ENCODE peak calls at places on chromosomes 1 and 21, in five cellular contexts. One of them, this sample, is unnamed. For H3K9me3, the result is how much of the 10 kb centered on the place peaks cover.

GRCh38 chr1:221040074-221040473 is 160.8 kb downstream of the HLX start:
- DNase-seq in colonic mucosa: no peak
- DNase-seq in adipocyte: no peak
- DNase-seq in T-helper 17 cell: no peak
- DNase-seq in lower lobe of right lung: no peak
- DNase-seq in this sample: no peak

GRCh38 chr1:2584822-2585317 is 1.7 kb upstream of the PRXL2B start:
- DNase-seq in lower lobe of right lung: no peak
- DNase-seq in T-helper 17 cell: no peak
- DNase-seq in adipocyte: no peak
- DNase-seq in colonic mucosa: no peak
- DNase-seq in this sample: no peak

GRCh38 chr1:150992626-150993025 is 10.5 kb downstream of the ANXA9 start:
- DNase-seq in adipocyte: no peak
- DNase-seq in colonic mucosa: no peak
- DNase-seq in lower lobe of right lung: no peak
- DNase-seq in T-helper 17 cell: no peak
- DNase-seq in this sample: no peak

GRCh38 chr1:221729771-221730170 is 12.1 kb downstream of the DUSP10 start:
- DNase-seq in colonic mucosa: no peak
- DNase-seq in lower lobe of right lung: no peak
- DNase-seq in adipocyte: peak
- DNase-seq in T-helper 17 cell: no peak
- DNase-seq in this sample: no peak

GRCh38 chr21:45001134-45002095 is 61.6 kb downstream of the SLX9 start:
- DNase-seq in adipocyte: peak
- DNase-seq in colonic mucosa: no peak
- DNase-seq in lower lobe of right lung: peak
- DNase-seq in T-helper 17 cell: no peak
- DNase-seq in this sample: no peak

GRCh38 chr1:226444901-226445300 is 37.0 kb upstream of the PARP1 start:
- DNase-seq in lower lobe of right lung: no peak
- DNase-seq in adipocyte: no peak
- DNase-seq in colonic mucosa: peak
- DNase-seq in T-helper 17 cell: peak
- DNase-seq in this sample: no peak

GRCh38 chr1:109497449-109498160 is 3.7 kb downstream of the CYB561D1 start:
- DNase-seq in lower lobe of right lung: no peak
- DNase-seq in colonic mucosa: no peak
- DNase-seq in T-helper 17 cell: no peak
- DNase-seq in adipocyte: no peak
- DNase-seq in this sample: no peak

GRCh38 chr1:200626853-200627534 is 6.4 kb upstream of the KIF14 start:
- DNase-seq in T-helper 17 cell: no peak
- DNase-seq in adipocyte: no peak
- DNase-seq in lower lobe of right lung: no peak
- DNase-seq in colonic mucosa: no peak
- DNase-seq in this sample: no peak

GRCh38 chr1:117001254-117001927 is at the start of gene CD101:
- DNase-seq in colonic mucosa: no peak
- DNase-seq in lower lobe of right lung: no peak
- DNase-seq in adipocyte: no peak
- DNase-seq in T-helper 17 cell: no peak
- DNase-seq in this sample: no peak

GRCh38 chr1:193402032-193402431 is 215.6 kb upstream of the B3GALT2 start:
- DNase-seq in colonic mucosa: no peak
- DNase-seq in lower lobe of right lung: no peak
- DNase-seq in T-helper 17 cell: no peak
- DNase-seq in adipocyte: no peak
- DNase-seq in this sample: no peak

GRCh38 chr1:61450454-61451213 is 274.3 kb downstream of the TM2D1 start:
- DNase-seq in colonic mucosa: peak
- DNase-seq in lower lobe of right lung: no peak
- DNase-seq in T-helper 17 cell: no peak
- DNase-seq in adipocyte: no peak
- DNase-seq in this sample: no peak

GRCh38 chr1:966135-966602 is at the start of gene PLEKHN1:
- DNase-seq in colonic mucosa: peak
- DNase-seq in lower lobe of right lung: no peak
- DNase-seq in T-helper 17 cell: no peak
- DNase-seq in adipocyte: no peak
- DNase-seq in this sample: no peak

GRCh38 chr1:3668585-3669300 is 16.4 kb downstream of the TP73 start:
- DNase-seq in T-helper 17 cell: no peak
- DNase-seq in lower lobe of right lung: peak
- DNase-seq in colonic mucosa: peak
- DNase-seq in adipocyte: no peak
- DNase-seq in this sample: no peak

GRCh38 chr21:27647921-27648320 is 681.0 kb upstream of the ADAMTS5 start:
- DNase-seq in adipocyte: no peak
- DNase-seq in T-helper 17 cell: no peak
- DNase-seq in lower lobe of right lung: no peak
- DNase-seq in colonic mucosa: no peak
- DNase-seq in this sample: no peak

GRCh38 chr1:229383961-229384360 is 41.1 kb upstream of the CCSAP start:
- DNase-seq in lower lobe of right lung: no peak
- DNase-seq in colonic mucosa: no peak
- DNase-seq in T-helper 17 cell: no peak
- DNase-seq in adipocyte: no peak
- DNase-seq in this sample: no peak

GRCh38 chr21:45555557-45556301 is 13.5 kb upstream of the SLC19A1 start:
- DNase-seq in adipocyte: peak
- DNase-seq in T-helper 17 cell: no peak
- DNase-seq in lower lobe of right lung: peak
- DNase-seq in colonic mucosa: peak
- DNase-seq in this sample: no peak

GRCh38 chr21:26140185-26140584 is 30.4 kb downstream of the APP start:
- DNase-seq in colonic mucosa: peak
- DNase-seq in adipocyte: peak
- DNase-seq in lower lobe of right lung: no peak
- DNase-seq in T-helper 17 cell: no peak
- DNase-seq in this sample: no peak

GRCh38 chr1:104463126-104463697 is 713.5 kb downstream of the AMY1C start:
- DNase-seq in colonic mucosa: no peak
- DNase-seq in lower lobe of right lung: no peak
- DNase-seq in T-helper 17 cell: no peak
- DNase-seq in adipocyte: no peak
- DNase-seq in this sample: no peak
- H3K9me3 ChIP-seq in colonic mucosa: under half
- H3K9me3 ChIP-seq in lower lobe of right lung: under half
- H3K9me3 ChIP-seq in T-helper 17 cell: under half
- H3K9me3 ChIP-seq in adipocyte: under half
- H3K9me3 ChIP-seq in this sample: under half

GRCh38 chr21:30233636-30234035 is 17.7 kb upstream of the CLDN8 start:
- DNase-seq in colonic mucosa: no peak
- DNase-seq in lower lobe of right lung: no peak
- DNase-seq in adipocyte: peak
- DNase-seq in T-helper 17 cell: no peak
- DNase-seq in this sample: no peak

GRCh38 chr21:30233228-30233627 is 17.3 kb upstream of the CLDN8 start:
- DNase-seq in adipocyte: no peak
- DNase-seq in lower lobe of right lung: no peak
- DNase-seq in T-helper 17 cell: no peak
- DNase-seq in colonic mucosa: no peak
- DNase-seq in this sample: no peak

GRCh38 chr21:30234050-30234449 is 18.2 kb upstream of the CLDN8 start:
- DNase-seq in lower lobe of right lung: no peak
- DNase-seq in adipocyte: no peak
- DNase-seq in colonic mucosa: no peak
- DNase-seq in T-helper 17 cell: no peak
- DNase-seq in this sample: no peak

GRCh38 chr21:30234643-30235042 is 18.7 kb upstream of the CLDN8 start:
- DNase-seq in adipocyte: peak
- DNase-seq in colonic mucosa: no peak
- DNase-seq in lower lobe of right lung: no peak
- DNase-seq in T-helper 17 cell: no peak
- DNase-seq in this sample: peak

GRCh38 chr21:30232011-30232410 is 16.1 kb upstream of the CLDN8 start:
- DNase-seq in adipocyte: no peak
- DNase-seq in colonic mucosa: no peak
- DNase-seq in T-helper 17 cell: no peak
- DNase-seq in lower lobe of right lung: no peak
- DNase-seq in this sample: no peak
- H3K9me3 ChIP-seq in adipocyte: under half
- H3K9me3 ChIP-seq in colonic mucosa: under half
- H3K9me3 ChIP-seq in T-helper 17 cell: under half
- H3K9me3 ChIP-seq in lower lobe of right lung: under half
- H3K9me3 ChIP-seq in this sample: under half

DNA sequence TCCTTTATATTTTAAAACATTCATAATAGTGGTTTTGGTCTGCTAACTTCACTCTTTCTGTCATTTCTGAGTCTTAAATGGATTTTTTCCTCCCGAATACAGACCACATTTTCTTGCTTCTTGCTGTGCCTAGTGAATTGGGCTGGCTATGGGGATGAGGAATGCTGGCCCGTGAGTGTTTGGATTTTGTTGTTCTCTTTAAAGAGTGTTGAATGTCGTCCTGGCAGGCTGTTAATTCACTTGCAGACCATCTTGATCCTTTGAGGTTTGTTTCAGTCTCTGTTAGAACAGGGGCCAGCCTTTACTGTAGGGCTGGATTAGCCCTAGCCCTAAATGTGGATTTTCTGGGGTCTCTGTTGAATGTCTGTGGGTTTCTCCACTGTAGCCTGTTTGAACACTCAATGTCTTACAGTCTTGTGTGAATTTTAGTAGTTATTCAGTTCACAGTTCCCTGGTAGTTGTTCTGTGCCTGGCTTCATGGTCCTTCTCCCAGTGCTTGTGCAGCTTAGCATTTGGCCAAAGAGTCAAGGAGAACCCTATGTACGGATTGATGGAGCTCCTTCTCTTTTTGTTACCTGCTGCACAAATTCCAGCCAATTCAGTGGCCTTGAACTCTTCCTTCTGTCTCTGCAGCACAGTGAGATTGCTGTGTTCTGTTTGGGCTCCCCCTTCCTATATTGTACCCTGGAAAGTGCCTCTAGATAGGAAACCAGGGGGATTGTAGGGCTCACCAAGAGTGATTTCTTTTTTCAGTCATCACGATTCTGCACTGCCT is 95.7 kb downstream of the DYRK1A start:
- DNase-seq in adipocyte: no peak
- DNase-seq in colonic mucosa: no peak
- DNase-seq in lower lobe of right lung: no peak
- DNase-seq in T-helper 17 cell: no peak
- DNase-seq in this sample: no peak
- H3K9me3 ChIP-seq in adipocyte: under half
- H3K9me3 ChIP-seq in colonic mucosa: under half
- H3K9me3 ChIP-seq in lower lobe of right lung: under half
- H3K9me3 ChIP-seq in T-helper 17 cell: under half
- H3K9me3 ChIP-seq in this sample: under half

GRCh38 chr1:104702731-104703130 is 953.0 kb downstream of the AMY1C start:
- DNase-seq in colonic mucosa: no peak
- DNase-seq in T-helper 17 cell: no peak
- DNase-seq in adipocyte: no peak
- DNase-seq in lower lobe of right lung: no peak
- DNase-seq in this sample: no peak
- H3K9me3 ChIP-seq in colonic mucosa: under half
- H3K9me3 ChIP-seq in T-helper 17 cell: under half
- H3K9me3 ChIP-seq in adipocyte: under half
- H3K9me3 ChIP-seq in lower lobe of right lung: under half
- H3K9me3 ChIP-seq in this sample: under half

GRCh38 chr21:10616535-10616934 is 95.2 kb downstream of the TPTE start:
- DNase-seq in colonic mucosa: no peak
- DNase-seq in T-helper 17 cell: no peak
- DNase-seq in adipocyte: no peak
- DNase-seq in lower lobe of right lung: no peak
- DNase-seq in this sample: no peak
- H3K9me3 ChIP-seq in colonic mucosa: under half
- H3K9me3 ChIP-seq in T-helper 17 cell: under half
- H3K9me3 ChIP-seq in adipocyte: under half
- H3K9me3 ChIP-seq in lower lobe of right lung: under half
- H3K9me3 ChIP-seq in this sample: under half

GRCh38 chr1:159535907-159536306 is at the start of gene OR10J5:
- DNase-seq in T-helper 17 cell: no peak
- DNase-seq in colonic mucosa: no peak
- DNase-seq in lower lobe of right lung: no peak
- DNase-seq in adipocyte: no peak
- DNase-seq in this sample: no peak
- H3K9me3 ChIP-seq in T-helper 17 cell: under half
- H3K9me3 ChIP-seq in colonic mucosa: under half
- H3K9me3 ChIP-seq in lower lobe of right lung: under half
- H3K9me3 ChIP-seq in adipocyte: under half
- H3K9me3 ChIP-seq in this sample: under half

GRCh38 chr21:8988696-8989095 is 1532.7 kb upstream of the TPTE start:
- DNase-seq in T-helper 17 cell: no peak
- DNase-seq in colonic mucosa: no peak
- DNase-seq in lower lobe of right lung: no peak
- DNase-seq in adipocyte: no peak
- DNase-seq in this sample: no peak
- H3K9me3 ChIP-seq in T-helper 17 cell: under half
- H3K9me3 ChIP-seq in colonic mucosa: under half
- H3K9me3 ChIP-seq in lower lobe of right lung: under half
- H3K9me3 ChIP-seq in adipocyte: under half
- H3K9me3 ChIP-seq in this sample: under half

GRCh38 chr1:31868862-31869261 is 53.0 kb upstream of the SPOCD1 start:
- DNase-seq in adipocyte: no peak
- DNase-seq in colonic mucosa: no peak
- DNase-seq in lower lobe of right lung: no peak
- DNase-seq in T-helper 17 cell: no peak
- DNase-seq in this sample: no peak
- H3K9me3 ChIP-seq in adipocyte: under half
- H3K9me3 ChIP-seq in colonic mucosa: under half
- H3K9me3 ChIP-seq in lower lobe of right lung: under half
- H3K9me3 ChIP-seq in T-helper 17 cell: under half
- H3K9me3 ChIP-seq in this sample: under half

GRCh38 chr21:23217597-23217996 is 2219.4 kb downstream of the NCAM2 start:
- DNase-seq in T-helper 17 cell: no peak
- DNase-seq in colonic mucosa: no peak
- DNase-seq in adipocyte: no peak
- DNase-seq in lower lobe of right lung: no peak
- DNase-seq in this sample: no peak
- H3K9me3 ChIP-seq in T-helper 17 cell: under half
- H3K9me3 ChIP-seq in colonic mucosa: under half
- H3K9me3 ChIP-seq in adipocyte: under half
- H3K9me3 ChIP-seq in lower lobe of right lung: under half
- H3K9me3 ChIP-seq in this sample: under half